ENCODE peak calls at places on chromosomes 3 and 15, in four cellular contexts. J is MM.1S, G is fibroblast of lung, A is mammary epithelial cell. L is an unnamed sample.
A peak's percentile ranks its signal among the peaks of the same experiment; 100 is the strongest.

GRCh38 chr3:127153506-127153815 is 39.5 kb upstream of the PRR23E start:
- DNase-seq in A (no peak), J (no peak), G (no peak), L (no peak)

GRCh38 chr15:60945196-60945595 is 283.9 kb downstream of the RORA start:
- DNase-seq in J (no peak), A (no peak), G (peak; percentile 11), L (no peak)

GRCh38 chr3:111311709-111312235 is 230.2 kb upstream of the CD96 start:
- DNase-seq in G (no peak), J (peak; percentile 97), A (no peak), L (peak; percentile 80)

GRCh38 chr3:28053759-28054158 is 187.7 kb upstream of the CMC1 start:
- DNase-seq in J (no peak), A (peak; percentile 81), G (peak; percentile 25), L (peak; percentile 37)

GRCh38 chr3:30078736-30079135 is 527.7 kb upstream of the TGFBR2 start:
- DNase-seq in J (no peak), G (no peak), A (peak; percentile 73), L (no peak)

GRCh38 chr15:43514241-43515057 is 3.0 kb upstream of the MAP1A start:
- DNase-seq in G (peak; percentile 33), A (no peak), J (peak; percentile 18), L (peak; percentile 28)

GRCh38 chr3:42752961-42753360 is 20.1 kb downstream of the CCDC13 start:
- DNase-seq in G (no peak), A (no peak), J (no peak), L (no peak)

GRCh38 chr3:48919215-48920138 is 835 bp downstream of the ARIH2 start:
- DNase-seq in J (peak; percentile 86), A (peak; percentile 52), G (peak; percentile 30), L (peak; percentile 42)

GRCh38 chr15:58401991-58402649 is 29.7 kb upstream of the LIPC start:
- DNase-seq in G (peak; percentile 26), A (peak; percentile 67), J (no peak), L (no peak)

GRCh38 chr3:74847093-74847492 is 232.6 kb upstream of the CNTN3 start:
- DNase-seq in A (no peak), G (no peak), J (no peak), L (no peak)

GRCh38 chr3:147417896-147418295 is 8.7 kb downstream of the ZIC1 start:
- DNase-seq in G (no peak), A (no peak), J (no peak), L (no peak)
- TF ChIP-seq EZH2 in G (no peak), A (no peak), J (no peak), L (no peak)

DNA sequence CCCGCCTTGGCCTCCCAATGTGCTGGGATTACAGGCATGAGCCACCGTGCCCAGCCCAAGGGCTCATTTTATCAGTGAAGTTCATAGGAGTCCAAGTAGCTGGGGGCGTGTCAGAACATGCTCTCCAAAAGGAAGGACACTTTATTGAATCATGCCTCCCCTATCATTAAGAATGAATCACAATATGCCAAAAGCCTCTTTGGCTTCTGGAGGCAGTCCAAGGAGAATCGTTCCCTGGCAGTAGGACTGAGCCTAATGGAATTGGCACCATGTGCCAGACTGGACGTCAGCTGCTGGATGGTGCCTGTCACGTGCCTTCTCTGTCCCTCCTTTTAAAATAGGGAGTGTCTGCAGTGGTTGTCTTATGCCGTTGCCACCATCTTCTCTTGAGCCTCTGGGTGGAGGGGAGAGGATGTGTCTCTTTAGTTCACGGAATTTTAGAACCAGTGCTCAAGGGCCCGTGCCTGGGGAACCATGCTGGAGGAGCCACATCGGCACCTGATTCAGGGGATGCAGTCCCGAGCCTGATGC is 234.7 kb upstream of the LYSMD4 start:
- DNase-seq in G (no peak), J (no peak), A (peak; percentile 86), L (no peak)
- H3K4me2 ChIP-seq in G (no peak overlapping the region), J (no peak overlapping the region), A (no peak overlapping the region), L (no peak overlapping the region)

GRCh38 chr3:184380627-184381260 is 890 bp downstream of the CHRD start:
- DNase-seq in A (no peak), G (no peak), J (no peak), L (no peak)
- TF ChIP-seq EZH2 in A (peak; percentile 99), G (peak; percentile 100), J (peak; percentile 94), L (peak; percentile 100)

GRCh38 chr3:11144996-11145395 is 9.3 kb upstream of the HRH1 start:
- DNase-seq in J (no peak), A (no peak), G (no peak), L (no peak)
- H3K4me2 ChIP-seq in J (no peak overlapping the region), A (no peak overlapping the region), G (no peak overlapping the region), L (peak overlapping the region; percentile 2)

DNA sequence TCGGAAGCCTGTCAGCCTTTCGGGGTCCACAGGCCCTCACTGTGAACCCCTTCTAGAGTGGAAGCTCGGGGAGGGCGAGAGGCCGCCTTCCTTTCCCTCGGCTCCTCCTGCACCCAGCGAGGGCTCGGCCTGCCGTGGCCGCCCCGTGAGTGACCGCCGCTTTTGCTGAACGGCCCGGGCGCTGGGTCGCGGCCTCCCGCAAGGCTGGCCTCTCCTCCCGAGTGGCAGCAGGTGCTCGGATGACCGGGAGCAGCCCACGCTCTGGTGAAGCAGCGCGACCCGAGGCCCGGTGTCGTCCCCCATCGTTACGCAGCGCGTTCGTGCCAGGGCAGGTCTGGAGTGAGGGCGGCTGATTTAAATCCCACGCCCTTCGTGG is 53.8 kb downstream of the LRRK1 start:
- DNase-seq in G (no peak), J (no peak), A (no peak), L (no peak)
- TF ChIP-seq EZH2 in G (no peak), J (no peak), A (no peak), L (no peak)

GRCh38 chr3:40846466-40846865 is 321.7 kb downstream of the ZNF621 start:
- DNase-seq in J (no peak), A (no peak), G (no peak), L (no peak)

GRCh38 chr3:40845447-40845846 is 320.7 kb downstream of the ZNF621 start:
- DNase-seq in A (peak; percentile 9), J (no peak), G (no peak), L (no peak)

GRCh38 chr3:40848411-40848810 is 323.7 kb downstream of the ZNF621 start:
- DNase-seq in G (no peak), J (no peak), A (no peak), L (no peak)

GRCh38 chr3:40845916-40846315 is 321.2 kb downstream of the ZNF621 start:
- DNase-seq in G (no peak), A (no peak), J (no peak), L (no peak)

GRCh38 chr3:40847571-40847992 is 322.8 kb downstream of the ZNF621 start:
- DNase-seq in J (no peak), G (no peak), A (peak; percentile 12), L (peak; percentile 52)
- H3K4me2 ChIP-seq in J (no peak overlapping the region), G (no peak overlapping the region), A (no peak overlapping the region), L (peak overlapping the region; percentile 9)

GRCh38 chr3:170043506-170043905 is 5.7 kb downstream of the GPR160 start:
- DNase-seq in A (no peak), J (peak; percentile 73), G (no peak), L (no peak)

GRCh38 chr3:170033489-170033888 is 4.3 kb upstream of the GPR160 start:
- DNase-seq in A (no peak), J (no peak), G (no peak), L (no peak)

GRCh38 chr3:170040283-170040907 is 2.6 kb downstream of the GPR160 start:
- DNase-seq in G (no peak), A (no peak), J (no peak), L (no peak)

GRCh38 chr3:170037463-170038433 is at the start of gene GPR160:
- DNase-seq in G (peak; percentile 33), A (peak; percentile 27), J (peak; percentile 98), L (no peak)

DNA sequence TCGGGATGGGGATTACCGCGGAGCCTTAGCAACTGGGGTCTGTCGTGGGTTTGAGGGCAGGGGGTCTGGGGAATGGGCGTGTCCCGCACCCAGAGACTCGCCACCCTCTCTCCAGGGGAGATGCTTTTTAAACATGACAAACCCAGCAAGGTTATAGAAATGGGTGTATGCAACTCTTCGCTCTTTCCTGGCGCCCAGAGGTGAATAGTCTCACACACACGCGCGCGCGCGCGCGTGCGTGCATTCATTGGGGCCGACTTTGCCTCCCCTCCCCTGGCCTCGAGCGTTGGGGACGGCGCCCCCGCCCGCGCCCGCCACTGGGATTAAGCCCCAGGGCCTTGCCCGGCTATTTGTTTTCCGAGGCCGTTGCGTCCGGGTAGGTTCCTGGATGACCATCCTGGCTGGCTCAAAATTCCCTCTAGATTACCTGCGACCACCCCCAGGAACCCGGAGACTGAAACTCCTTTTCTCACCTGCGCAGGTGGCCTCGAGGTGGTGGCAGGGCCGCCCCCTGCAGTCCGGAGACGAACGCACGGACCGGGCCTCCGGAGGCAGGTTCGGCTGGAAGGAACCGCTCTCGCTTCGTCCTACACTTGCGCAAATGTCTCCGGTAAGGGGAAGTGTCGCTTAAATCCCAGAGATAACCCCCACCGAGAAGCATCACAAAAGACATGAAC is 777 bp downstream of the GPR160 start:
- DNase-seq in G (no peak), J (peak; percentile 61), A (no peak), L (no peak)
- TF ChIP-seq EZH2 in G (peak; percentile 65), J (no peak), A (peak; percentile 47), L (peak; percentile 59)

GRCh38 chr3:5138214-5138981 is 16.3 kb downstream of the ARL8B start:
- DNase-seq in G (peak; percentile 79), A (no peak), J (no peak), L (peak; percentile 32)
- H3K4me2 ChIP-seq in G (peak overlapping the region; percentile 76), A (no peak overlapping the region), J (no peak overlapping the region), L (no peak overlapping the region)